ENCODE peak calls at places on chromosomes 12 and 14, in five cellular contexts. M is GM23338, W is OCI-LY7, N is HCT116, C is hepatocyte. X is an unnamed sample.
A peak's percentile ranks its signal among the peaks of the same experiment; 100 is the strongest.

GRCh38 chr14:68538641-68539040 is 254.2 kb downstream of the ZFP36L1 start:
- DNase-seq in N (no peak), C (no peak), W (no peak), M (no peak), X (peak; percentile 37)

GRCh38 chr14:73666583-73666982 is 21.8 kb downstream of the DNAL1 start:
- DNase-seq in M (no peak), N (no peak), W (no peak), C (no peak), X (no peak)

GRCh38 chr12:16323638-16324037 is 23.8 kb upstream of the MGST1 start:
- DNase-seq in N (no peak), W (no peak), M (no peak), C (no peak), X (no peak)

GRCh38 chr12:124904306-124905098 is 9.9 kb downstream of the UBC start:
- DNase-seq in N (no peak), W (no peak), M (no peak), C (peak; percentile 88), X (peak; percentile 25)

GRCh38 chr14:69240527-69241173 is 19.3 kb upstream of the GALNT16 start:
- DNase-seq in N (no peak), M (no peak), C (no peak), W (no peak), X (no peak)

GRCh38 chr12:124734224-124734788 is 129.4 kb downstream of the SCARB1 start:
- DNase-seq in C (no peak), W (no peak), M (peak; percentile 95), N (no peak), X (peak; percentile 94)

GRCh38 chr12:16385779-16386646 is 38.6 kb downstream of the MGST1 start:
- DNase-seq in W (peak; percentile 14), C (peak; percentile 68), M (peak; percentile 65), N (no peak), X (peak; percentile 71)

GRCh38 chr12:122840580-122841513 is 5.6 kb downstream of the HIP1R start:
- DNase-seq in C (no peak), N (no peak), M (no peak), W (no peak), X (no peak)

GRCh38 chr12:97672870-97673269 is 210.3 kb downstream of the RMST start:
- DNase-seq in M (no peak), C (no peak), N (no peak), W (no peak), X (no peak)

DNA sequence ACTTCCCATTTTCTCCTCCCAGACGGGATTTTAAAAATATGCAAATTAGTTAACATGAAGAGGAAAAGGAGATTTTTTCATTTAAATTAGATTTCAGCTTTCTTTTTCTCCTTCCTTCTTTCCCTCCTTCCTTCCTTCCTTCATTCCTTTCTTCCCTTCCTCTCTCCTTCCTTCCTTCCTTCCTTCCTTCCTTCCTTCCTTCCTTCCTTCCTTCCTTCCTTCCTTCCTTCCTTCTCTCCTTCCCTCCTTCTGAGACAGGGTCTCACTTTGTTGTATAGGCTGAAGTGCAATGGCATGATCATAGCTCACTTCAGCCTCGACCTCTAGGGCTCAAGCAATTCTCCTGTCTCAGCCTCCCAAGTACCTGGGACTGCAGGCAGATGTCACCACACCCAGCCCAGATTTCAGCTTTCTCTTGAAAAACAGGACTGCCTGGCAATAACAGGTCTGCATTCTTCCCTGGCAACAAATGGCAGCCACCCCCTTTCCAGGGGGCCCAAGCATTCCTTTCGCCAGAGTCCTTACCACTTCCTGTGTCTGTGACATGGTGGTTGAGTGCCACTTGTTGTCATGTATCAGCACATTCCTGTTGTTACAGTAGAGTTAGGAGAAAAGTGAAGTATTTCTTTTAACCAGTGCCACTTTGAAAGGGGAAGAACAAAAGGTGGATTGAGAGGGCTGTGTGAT is 119.1 kb downstream of the PTPN11 start:
- DNase-seq in N (peak; percentile 26), C (peak; percentile 29), W (no peak), M (peak; percentile 84), X (peak; percentile 29)
- TF ChIP-seq EZH2phosphoT487 in N (no peak), C (no peak), W (no peak), M (no peak), X (no peak)

DNA sequence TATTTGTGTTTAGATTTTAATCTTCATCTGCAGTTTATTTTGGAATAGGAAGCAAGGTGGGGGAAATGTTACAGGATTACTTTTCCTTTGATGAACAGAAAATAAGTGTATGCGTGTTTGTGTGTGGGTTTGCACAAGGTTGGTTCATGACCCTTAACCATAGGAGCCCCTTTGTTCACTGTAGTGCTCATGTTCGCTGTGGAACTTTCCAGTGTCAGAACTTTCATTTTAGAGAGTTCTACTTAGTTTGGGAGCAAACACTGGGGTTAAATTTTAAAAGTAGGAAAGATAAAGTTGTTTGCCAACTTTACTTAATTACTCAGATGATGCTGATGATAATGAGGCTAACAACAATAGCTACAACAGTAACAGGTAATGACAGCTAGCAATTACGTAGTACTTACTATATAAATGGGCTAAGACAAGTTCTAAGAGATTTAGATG is 6.5 kb upstream of the A2M start:
- DNase-seq in W (no peak), C (no peak), M (no peak), N (no peak), X (no peak)
- H3K4me1 ChIP-seq in W (no peaks in the 10 kb centered on the region), C (no peaks in the 10 kb centered on the region), M (no peaks in the 10 kb centered on the region), N (no peaks in the 10 kb centered on the region), X (no peaks in the 10 kb centered on the region)

DNA sequence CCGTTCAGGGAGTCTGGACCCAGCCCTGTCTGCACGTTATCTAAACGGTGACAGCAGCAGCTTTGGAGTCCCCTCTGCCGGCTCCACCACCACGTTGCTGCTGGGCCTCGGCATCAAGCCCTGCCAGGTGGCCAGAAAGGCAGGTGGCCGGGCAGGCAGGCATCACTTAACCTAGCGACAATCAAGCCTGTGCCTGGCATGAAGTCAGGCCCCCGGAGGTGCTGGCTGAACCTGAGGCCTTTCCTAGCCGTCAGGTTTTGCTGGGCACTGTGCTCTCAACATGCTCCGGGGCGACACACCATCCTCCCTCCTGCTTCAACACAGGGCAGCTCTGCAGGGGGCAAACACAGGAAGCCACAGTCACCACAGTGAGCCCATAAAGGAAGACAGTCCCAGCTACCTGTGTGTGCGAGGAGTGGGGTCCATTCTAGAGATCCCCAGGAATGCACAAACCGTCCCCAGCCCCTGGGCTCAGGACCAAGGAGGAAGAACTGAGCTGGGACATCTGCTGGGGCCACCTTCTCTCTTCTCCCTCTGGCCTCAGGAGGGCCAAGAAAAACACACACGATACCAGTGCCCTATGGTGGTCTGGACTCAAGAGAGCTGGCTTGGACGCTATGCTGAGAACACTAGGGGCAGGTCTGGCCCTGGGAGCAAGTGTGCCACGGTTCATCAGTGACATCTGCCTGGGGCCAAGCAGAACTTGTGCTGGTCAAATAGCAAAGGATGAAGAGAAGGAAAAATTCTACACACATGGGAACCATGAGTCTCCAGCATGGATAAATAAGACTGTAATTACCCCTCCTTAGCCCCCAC is 44.7 kb downstream of the CCDC88C start:
- DNase-seq in M (no peak), C (no peak), N (no peak), W (peak; percentile 71), X (no peak)
- TF ChIP-seq EZH2phosphoT487 in M (no peak), C (no peak), N (no peak), W (no peak), X (no peak)

GRCh38 chr14:103687712-103688111 is 27.5 kb downstream of the XRCC3 start:
- DNase-seq in C (no peak), N (no peak), W (no peak), M (no peak), X (no peak)

GRCh38 chr14:103686831-103687485 is 28.3 kb downstream of the XRCC3 start:
- DNase-seq in M (no peak), W (no peak), N (no peak), C (no peak), X (no peak)

GRCh38 chr14:103688906-103689902 is 26.0 kb downstream of the XRCC3 start:
- DNase-seq in M (no peak), W (peak; percentile 75), C (no peak), N (no peak), X (no peak)

GRCh38 chr14:103690332-103690731 is 24.9 kb downstream of the XRCC3 start:
- DNase-seq in W (no peak), C (no peak), N (no peak), M (no peak), X (no peak)

DNA sequence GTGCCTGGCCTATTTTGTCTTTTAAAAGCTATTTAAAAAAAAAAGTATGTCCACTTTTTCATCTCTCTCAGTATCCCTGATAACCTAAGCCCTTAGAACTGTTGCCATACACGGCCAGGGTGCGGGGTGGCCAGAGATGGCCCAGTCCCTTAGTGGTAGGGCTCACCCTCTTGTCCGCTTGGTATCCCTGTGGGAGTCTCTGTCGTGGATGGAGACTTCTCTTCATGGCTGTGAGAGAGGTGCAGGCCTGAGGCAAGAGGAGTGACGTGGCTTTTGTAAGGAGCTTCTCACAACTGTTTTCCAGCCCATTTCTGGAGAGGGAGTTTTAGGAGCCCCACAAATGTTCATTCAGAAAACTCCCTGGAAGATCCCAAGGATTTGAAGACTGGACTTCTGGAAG is 26.8 kb downstream of the XRCC3 start:
- DNase-seq in N (no peak), W (no peak), M (no peak), C (no peak), X (no peak)
- H3K4me1 ChIP-seq in N (no peaks in the 10 kb centered on the region), W (peaks cover 49% of the 10 kb centered on the region), M (no peaks in the 10 kb centered on the region), C (no peaks in the 10 kb centered on the region), X (no peaks in the 10 kb centered on the region)